ENCODE peak calls at places on chromosomes 4 and X, in four cellular contexts. K is anterior cingulate cortex; X is K562; S is CD4-positive, alpha-beta T cell. D is an unnamed sample.

GRCh38 chrX:97704474-97704873 is 820.8 kb downstream of the RPA4 start:
- DNase-seq in K (no peak), X (no peak), S (no peak), D (no peak)

GRCh38 chr4:166091914-166092510 is 219.0 kb downstream of the TLL1 start:
- DNase-seq in K (no peak), X (peak), S (no peak), D (no peak)

GRCh38 chr4:88779431-88779830 is 81.8 kb upstream of the NAP1L5 start:
- DNase-seq in K (no peak), X (no peak), S (no peak), D (no peak)

GRCh38 chr4:48420172-48420571 is 63.0 kb upstream of the SLC10A4 start:
- DNase-seq in K (no peak), X (no peak), S (no peak), D (no peak)

GRCh38 chr4:47000406-47000805 is 7.0 kb upstream of the GABRA4 start:
- DNase-seq in K (no peak), X (no peak), S (no peak), D (no peak)

GRCh38 chrX:124328765-124329164 is 3.7 kb upstream of the TEX13D start:
- DNase-seq in K (no peak), X (no peak), S (no peak), D (no peak)

GRCh38 chr4:7105261-7105660 is 37.4 kb upstream of the GRPEL1 start:
- DNase-seq in K (no peak), X (peak), S (no peak), D (no peak)

GRCh38 chr4:26171953-26172352 is 148.9 kb upstream of the RBPJ start:
- DNase-seq in K (no peak), X (no peak), S (no peak), D (no peak)

GRCh38 chr4:1047976-1048780 is 36.8 kb downstream of the FGFRL1 start:
- DNase-seq in K (no peak), X (no peak), S (no peak), D (no peak)

GRCh38 chr4:39976945-39977488 is 694 bp downstream of the PDS5A start:
- DNase-seq in K (no peak), X (no peak), S (peak), D (no peak)

GRCh38 chr4:187333151-187333550 is 609.5 kb upstream of the FAT1 start:
- DNase-seq in K (no peak), X (no peak), S (no peak), D (no peak)

GRCh38 chr4:7962609-7963508 is 23.2 kb upstream of the AFAP1 start:
- DNase-seq in K (no peak), X (no peak), S (no peak), D (no peak)